ENCODE peak calls at places on chromosomes 2 and 18, in ten cellular contexts. M, H, D, P, U, G, J, N, R and O are unnamed samples.

GRCh38 chr18:46497129-46497528 is 159.9 kb downstream of the LOXHD1 start:
- DNase-seq in M (no peak), H (no peak), D (no peak), P (peak; percentile 16), U (no peak), G (peak; percentile 8), J (peak; percentile 27), N (peak; percentile 46), R (peak; percentile 14), O (no peak)

GRCh38 chr2:12046641-12047040 is 300.2 kb downstream of the LPIN1 start:
- DNase-seq in M (no peak), H (no peak), D (no peak), P (no peak), U (no peak), G (peak; percentile 61), J (no peak), N (peak; percentile 53), R (peak; percentile 58), O (peak; percentile 89)

GRCh38 chr2:11822746-11823411 is 76.4 kb downstream of the LPIN1 start:
- DNase-seq in M (no peak), H (no peak), D (no peak), P (no peak), U (no peak), G (no peak), J (no peak), N (no peak), R (no peak), O (peak; percentile 23)

GRCh38 chr2:48424866-48425265 is 105.1 kb upstream of the STON1 start:
- DNase-seq in M (no peak), H (no peak), D (no peak), P (no peak), U (no peak), G (no peak), J (no peak), N (no peak), R (no peak), O (no peak)

GRCh38 chr18:12567849-12568248 is 90.1 kb downstream of the SPIRE1 start:
- DNase-seq in M (no peak), H (no peak), D (no peak), P (no peak), U (no peak), G (no peak), J (no peak), N (no peak), R (no peak), O (no peak)

GRCh38 chr18:59783138-59783537 is 85.9 kb upstream of the CCBE1 start:
- DNase-seq in M (no peak), H (no peak), D (no peak), P (peak; percentile 80), U (peak; percentile 9), G (peak; percentile 83), J (peak; percentile 55), N (peak; percentile 71), R (peak; percentile 83), O (peak; percentile 85)

GRCh38 chr2:229879551-229879950 is 42.3 kb downstream of the TRIP12 start:
- DNase-seq in M (no peak), H (no peak), D (no peak), P (no peak), U (no peak), G (no peak), J (no peak), N (no peak), R (no peak), O (no peak)

GRCh38 chr2:172878260-172878659 is 142.6 kb downstream of the RAPGEF4 start:
- DNase-seq in M (no peak), H (no peak), D (no peak), P (peak; percentile 55), U (no peak), G (peak; percentile 31), J (no peak), N (peak; percentile 40), R (peak; percentile 44), O (no peak)

GRCh38 chr2:43812947-43813346 is 25.7 kb downstream of the ABCG5 start:
- DNase-seq in M (no peak), H (no peak), D (no peak), P (no peak), U (no peak), G (no peak), J (no peak), N (no peak), R (no peak), O (no peak)

GRCh38 chr2:8661736-8662135 is 20.1 kb upstream of the ID2 start:
- DNase-seq in M (no peak), H (peak; percentile 43), D (no peak), P (no peak), U (no peak), G (peak; percentile 84), J (no peak), N (peak; percentile 84), R (peak; percentile 33), O (peak; percentile 92)

GRCh38 chr2:216064014-216064630 is 17.5 kb downstream of the PECR start:
- DNase-seq in M (no peak), H (no peak), D (no peak), P (no peak), U (no peak), G (peak; percentile 33), J (no peak), N (peak; percentile 18), R (no peak), O (peak; percentile 58)

GRCh38 chr18:76913583-76913982 is 91.2 kb downstream of the ZNF236 start:
- DNase-seq in M (no peak), H (no peak), D (no peak), P (no peak), U (no peak), G (no peak), J (no peak), N (no peak), R (no peak), O (no peak)

GRCh38 chr18:50284226-50284885 is 3.0 kb upstream of the MBD1 start:
- DNase-seq in M (no peak), H (no peak), D (no peak), P (no peak), U (no peak), G (no peak), J (peak; percentile 79), N (peak; percentile 20), R (no peak), O (peak; percentile 6)

GRCh38 chr2:239729151-239729550 is 296.0 kb downstream of the NDUFA10 start:
- DNase-seq in M (no peak), H (peak; percentile 58), D (no peak), P (no peak), U (no peak), G (no peak), J (no peak), N (no peak), R (no peak), O (no peak)

GRCh38 chr2:15999592-16000469 is 59.5 kb downstream of the MYCN start:
- DNase-seq in M (no peak), H (no peak), D (no peak), P (no peak), U (no peak), G (no peak), J (no peak), N (no peak), R (no peak), O (no peak)

GRCh38 chr2:55917117-55917516 is 6.5 kb downstream of the EFEMP1 start:
- DNase-seq in M (no peak), H (no peak), D (no peak), P (no peak), U (no peak), G (no peak), J (no peak), N (no peak), R (peak; percentile 9), O (no peak)
- H3K4me3 ChIP-seq in M (no peak overlapping the region), H (no peak overlapping the region), D (no peak overlapping the region), P (no peak overlapping the region), U (no peak overlapping the region), G (peak overlapping the region; percentile 34), J (no peak overlapping the region), N (no peak overlapping the region), R (no peak overlapping the region), O (no peak overlapping the region)

DNA sequence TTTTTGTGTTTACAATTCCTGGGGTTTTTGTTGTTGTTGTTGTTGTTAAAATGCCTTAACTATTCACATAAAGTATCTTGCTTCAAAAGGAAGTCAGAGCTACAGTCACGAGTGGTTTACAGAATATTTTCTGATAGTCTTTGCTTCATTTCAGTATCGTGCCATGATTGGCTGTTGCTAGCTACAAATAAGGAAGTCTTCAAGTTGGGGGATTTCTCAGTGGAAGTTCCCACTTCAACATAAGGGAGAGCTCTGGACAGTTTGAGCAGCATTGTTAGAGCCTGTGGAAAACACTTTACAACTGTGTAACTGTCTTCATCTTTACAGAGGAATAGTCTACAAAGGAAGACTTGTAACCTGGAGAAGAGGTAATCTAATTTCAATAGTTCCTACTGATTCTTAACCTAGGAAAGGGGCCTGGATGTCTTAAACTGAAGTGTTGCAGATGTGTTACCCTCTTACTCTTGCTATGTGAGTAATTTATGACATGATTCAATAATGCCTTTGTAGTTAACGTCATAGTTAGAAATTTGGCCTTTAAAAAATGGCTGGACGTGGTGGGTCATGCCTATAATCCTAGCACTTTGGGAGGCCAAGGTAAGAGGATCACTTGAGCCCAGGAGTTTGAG is 23.4 kb upstream of the TANK start:
- DNase-seq in M (peak; percentile 37), H (no peak), D (peak; percentile 28), P (peak; percentile 23), U (peak; percentile 87), G (peak; percentile 40), J (no peak), N (no peak), R (peak; percentile 51), O (peak; percentile 23)
- H3K4me3 ChIP-seq in M (peak overlapping the region; percentile 68), H (peak overlapping the region; percentile 46), D (peak overlapping the region; percentile 47), P (no peak overlapping the region), U (peak overlapping the region; percentile 81), G (no peak overlapping the region), J (no peak overlapping the region), N (no peak overlapping the region), R (peak overlapping the region; percentile 19), O (no peak overlapping the region)

GRCh38 chr2:53088062-53088461 is 679.5 kb upstream of the CHAC2 start:
- DNase-seq in M (no peak), H (no peak), D (no peak), P (no peak), U (no peak), G (no peak), J (no peak), N (no peak), R (peak; percentile 10), O (no peak)
- H3K4me3 ChIP-seq in M (no peak overlapping the region), H (no peak overlapping the region), D (no peak overlapping the region), P (no peak overlapping the region), U (no peak overlapping the region), G (no peak overlapping the region), J (no peak overlapping the region), N (no peak overlapping the region), R (no peak overlapping the region), O (no peak overlapping the region)

DNA sequence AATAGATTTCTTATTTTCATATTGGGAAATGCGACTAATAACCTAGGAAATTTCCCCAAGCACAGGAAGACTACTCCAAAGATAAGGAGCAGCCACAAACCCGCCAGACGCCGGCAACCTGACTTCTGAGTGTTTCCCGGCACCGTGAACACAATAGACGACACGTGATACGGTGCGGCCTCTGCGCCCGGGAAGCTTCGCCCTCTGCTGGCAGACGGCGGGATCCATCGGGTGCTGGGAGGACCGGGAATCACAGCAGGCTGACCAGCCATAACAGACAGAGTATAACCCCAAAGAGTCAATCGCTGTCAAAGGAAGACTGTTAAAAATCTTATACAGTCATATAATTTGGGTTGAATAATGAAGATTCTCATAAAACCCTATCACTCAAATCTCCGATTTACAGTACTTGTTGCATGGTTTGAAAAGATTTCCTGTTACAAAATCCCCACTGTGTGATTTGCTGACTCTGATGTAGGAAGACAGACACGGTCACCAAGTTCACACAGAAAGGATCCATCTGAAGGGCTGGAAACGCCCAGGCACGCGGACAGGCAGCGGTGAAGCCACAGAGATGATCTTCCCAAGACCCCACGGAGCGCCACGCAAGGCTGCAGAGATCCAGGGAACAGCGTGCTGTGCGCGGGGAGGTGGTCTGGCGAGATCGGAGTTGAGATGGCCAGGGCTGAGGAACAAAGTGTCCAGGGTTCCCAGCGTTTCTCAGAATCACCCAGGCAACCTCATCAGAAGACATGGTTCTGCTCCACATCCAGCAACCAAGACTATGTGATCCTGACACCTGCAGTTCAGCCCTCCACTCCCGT is 73.8 kb downstream of the EIPR1 start:
- DNase-seq in M (peak; percentile 58), H (peak; percentile 93), D (peak; percentile 53), P (peak; percentile 91), U (peak; percentile 7), G (peak; percentile 87), J (peak; percentile 92), N (peak; percentile 92), R (peak; percentile 89), O (peak; percentile 73)
- H3K4me3 ChIP-seq in M (no peak overlapping the region), H (no peak overlapping the region), D (no peak overlapping the region), P (peak overlapping the region; percentile 40), U (no peak overlapping the region), G (peak overlapping the region; percentile 49), J (no peak overlapping the region), N (peak overlapping the region; percentile 57), R (no peak overlapping the region), O (peak overlapping the region; percentile 33)